ENCODE peak calls at places on chromosome 10, in seven cellular contexts. R, B, A, J, U, T and Y are unnamed samples.

GRCh38 chr10:97762816-97763215 is 9.0 kb downstream of the SFRP5 start:
- DNase-seq in R (peak; percentile 48), B (no peak), A (no peak), J (peak; percentile 71), U (no peak), T (no peak), Y (no peak)

GRCh38 chr10:97255512-97256293 is 36.7 kb downstream of the ARHGAP19 start:
- DNase-seq in R (no peak), B (no peak), A (no peak), J (no peak), U (no peak), T (no peak), Y (no peak)

GRCh38 chr10:121057291-121057690 is 206.1 kb downstream of the WDR11 start:
- DNase-seq in R (no peak), B (no peak), A (no peak), J (no peak), U (no peak), T (no peak), Y (no peak)

GRCh38 chr10:57849726-57850357 is 417.9 kb downstream of the IPMK start:
- DNase-seq in R (no peak), B (no peak), A (no peak), J (no peak), U (no peak), T (no peak), Y (no peak)

GRCh38 chr10:119670717-119671116 is 19.5 kb downstream of the BAG3 start:
- DNase-seq in R (no peak), B (no peak), A (no peak), J (no peak), U (no peak), T (no peak), Y (no peak)

GRCh38 chr10:80465839-80466590 is 11.9 kb downstream of the TSPAN14 start:
- DNase-seq in R (no peak), B (no peak), A (no peak), J (no peak), U (no peak), T (no peak), Y (no peak)

GRCh38 chr10:34580643-34581042 is 234.5 kb downstream of the PARD3 start:
- DNase-seq in R (no peak), B (no peak), A (no peak), J (no peak), U (no peak), T (no peak), Y (no peak)

GRCh38 chr10:20674870-20675385 is 222.2 kb downstream of the NEBL start:
- DNase-seq in R (no peak), B (no peak), A (no peak), J (no peak), U (no peak), T (no peak), Y (no peak)

GRCh38 chr10:103498936-103499638 is 5.6 kb downstream of the NEURL1 start:
- DNase-seq in R (no peak), B (no peak), A (no peak), J (no peak), U (no peak), T (no peak), Y (no peak)

GRCh38 chr10:111707066-111707465 is 476.5 kb downstream of the GPAM start:
- DNase-seq in R (no peak), B (no peak), A (no peak), J (no peak), U (no peak), T (no peak), Y (no peak)

GRCh38 chr10:131556897-131557500 is 245.5 kb upstream of the TCERG1L start:
- DNase-seq in R (no peak), B (no peak), A (no peak), J (no peak), U (no peak), T (no peak), Y (no peak)

GRCh38 chr10:129626801-129627434 is 159.9 kb downstream of the MGMT start:
- DNase-seq in R (no peak), B (no peak), A (no peak), J (no peak), U (no peak), T (no peak), Y (no peak)

GRCh38 chr10:76113952-76114351 is 682.5 kb downstream of the LRMDA start:
- DNase-seq in R (no peak), B (no peak), A (no peak), J (no peak), U (no peak), T (no peak), Y (no peak)

GRCh38 chr10:35635576-35635975 is 6.5 kb downstream of the FZD8 start:
- DNase-seq in R (no peak), B (peak; percentile 33), A (no peak), J (peak; percentile 62), U (no peak), T (no peak), Y (peak; percentile 41)

GRCh38 chr10:9091515-9092093 is 1037.1 kb downstream of the GATA3 start:
- DNase-seq in R (no peak), B (no peak), A (no peak), J (no peak), U (no peak), T (no peak), Y (no peak)

GRCh38 chr10:17665742-17666141 is 21.8 kb downstream of the STAM start:
- DNase-seq in R (no peak), B (no peak), A (no peak), J (no peak), U (no peak), T (no peak), Y (no peak)

GRCh38 chr10:71864861-71865473 is 13.9 kb upstream of the PSAP start:
- DNase-seq in R (no peak), B (no peak), A (no peak), J (no peak), U (no peak), T (no peak), Y (no peak)

GRCh38 chr10:86334515-86335085 is 32.0 kb downstream of the GRID1 start:
- DNase-seq in R (no peak), B (no peak), A (no peak), J (no peak), U (no peak), T (no peak), Y (peak; percentile 36)

GRCh38 chr10:48468866-48469511 is 135.9 kb downstream of the ARHGAP22 start:
- DNase-seq in R (no peak), B (no peak), A (peak; percentile 0), J (peak; percentile 39), U (peak; percentile 22), T (no peak), Y (no peak)

GRCh38 chr10:126846469-126846868 is 58.8 kb upstream of the DOCK1 start:
- DNase-seq in R (no peak), B (no peak), A (no peak), J (no peak), U (no peak), T (no peak), Y (no peak)

GRCh38 chr10:8026349-8027259 is 27.9 kb upstream of the GATA3 start:
- DNase-seq in R (no peak), B (no peak), A (no peak), J (no peak), U (no peak), T (no peak), Y (no peak)

GRCh38 chr10:22899307-22899706 is 28.5 kb upstream of the ARMC3 start:
- DNase-seq in R (no peak), B (no peak), A (no peak), J (no peak), U (no peak), T (no peak), Y (no peak)

DNA sequence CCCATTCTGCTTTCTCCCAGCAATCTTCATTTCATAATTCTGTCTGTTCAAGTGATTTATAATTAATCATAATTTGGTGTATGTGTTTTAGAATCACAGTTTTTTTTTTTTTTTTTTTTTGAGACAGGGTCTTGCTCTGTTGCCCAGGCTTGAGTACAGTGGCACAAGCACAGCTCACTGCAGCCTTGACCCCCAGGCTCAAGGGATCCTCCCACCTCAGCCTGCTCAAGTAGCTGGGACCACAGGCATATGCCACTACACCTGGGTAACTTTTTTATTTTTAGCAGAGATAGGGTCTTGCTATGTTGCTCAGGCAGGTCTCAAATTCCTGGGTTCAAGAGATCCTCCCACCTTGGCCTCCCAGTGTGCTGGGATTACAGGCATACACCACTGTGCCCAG is 49.2 kb upstream of the PLA2G12B start:
- DNase-seq in R (no peak), B (no peak), A (no peak), J (no peak), U (no peak), T (no peak), Y (no peak)
- TF ChIP-seq POLR2AphosphoS5 in R (no peak), B (no peak), A (no peak), J (no peak), U (no peak), T (no peak), Y (no peak)

GRCh38 chr10:31031666-31032514 is at the start of gene ZNF438:
- DNase-seq in R (peak; percentile 93), B (peak; percentile 98), A (peak; percentile 84), J (peak; percentile 98), U (peak; percentile 96), T (peak; percentile 98), Y (peak; percentile 95)
- TF ChIP-seq POLR2A in R (peak; percentile 81), B (peak; percentile 80), A (peak; percentile 79), J (peak; percentile 61), U (no peak), T (peak; percentile 66), Y (peak; percentile 73)

DNA sequence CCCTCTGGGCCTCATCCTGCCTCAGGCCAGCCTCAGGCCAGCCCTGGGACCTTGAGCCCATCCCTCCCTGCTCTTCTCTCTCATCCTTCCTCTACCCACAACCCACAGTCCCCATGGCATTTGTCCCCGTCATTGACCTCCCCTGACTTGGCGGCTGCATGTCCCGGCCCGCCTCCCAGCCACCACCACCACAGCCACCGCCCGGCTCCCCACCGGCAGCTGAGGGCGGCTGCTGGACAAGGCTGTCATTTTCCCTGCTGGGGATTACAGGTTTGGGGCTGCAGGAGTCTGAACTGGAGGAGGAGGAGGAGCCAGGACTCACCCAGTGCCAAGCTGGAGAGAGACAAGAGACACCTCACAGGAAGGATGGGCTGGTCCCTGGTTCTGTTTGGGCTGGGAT is 112.9 kb downstream of the ZMIZ1 start:
- DNase-seq in R (no peak), B (no peak), A (no peak), J (no peak), U (no peak), T (no peak), Y (no peak)
- TF ChIP-seq POLR2AphosphoS5 in R (no peak), B (no peak), A (no peak), J (no peak), U (no peak), T (no peak), Y (no peak)

DNA sequence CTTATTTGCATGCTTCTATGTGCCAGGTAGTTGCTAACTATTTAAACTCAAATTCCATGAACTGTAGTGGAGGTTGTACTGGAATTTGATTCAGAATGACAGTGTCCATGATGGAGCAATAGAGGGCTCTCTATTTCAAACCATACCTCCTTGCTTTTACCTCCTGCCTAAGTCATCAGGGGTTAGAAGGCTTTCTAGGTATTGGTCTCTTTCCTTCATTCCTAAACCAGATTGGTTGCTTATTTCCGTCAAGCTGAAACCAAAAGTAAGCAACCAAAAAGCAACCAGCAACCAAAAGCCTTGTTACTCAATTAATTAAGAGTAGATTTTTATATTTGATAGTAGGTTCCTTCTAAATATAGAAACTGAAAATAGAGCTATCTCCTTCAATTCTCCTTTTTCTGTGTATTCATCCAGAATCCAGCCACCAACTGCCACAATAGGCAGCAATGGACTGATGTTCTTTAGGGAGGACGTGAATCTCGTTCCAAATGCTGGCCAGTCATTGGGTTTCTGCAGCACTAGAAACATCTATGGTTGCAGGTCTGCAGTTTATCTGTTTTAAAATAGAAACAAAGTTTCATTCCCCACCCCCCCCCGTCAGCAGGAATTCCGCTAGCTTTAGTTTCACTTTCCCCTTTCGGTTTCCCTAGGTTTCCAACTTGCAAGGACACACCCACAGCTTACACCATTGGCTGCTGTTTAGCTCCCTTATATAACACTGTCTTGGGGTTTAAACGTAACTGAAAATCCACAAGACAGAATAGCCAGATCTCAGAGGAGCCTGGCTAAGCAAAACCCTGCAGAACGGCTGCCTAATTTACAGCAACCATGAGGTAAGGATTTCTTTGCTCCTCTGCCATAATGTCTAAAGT is at the start of gene IFIT1:
- DNase-seq in R (peak; percentile 38), B (peak; percentile 59), A (no peak), J (no peak), U (peak; percentile 44), T (peak; percentile 60), Y (peak; percentile 73)
- TF ChIP-seq POLR2A in R (no peak), B (no peak), A (peak; percentile 55), J (no peak), U (no peak), T (no peak), Y (peak; percentile 40)